ENCODE peak calls at places on chromosomes 2 and 18, in four cellular contexts. K is GM12891, M is HL-60, X is GM12878. P is an unnamed sample.

GRCh38 chr18:71727909-71728308 is 816.2 kb downstream of the CBLN2 start:
- DNase-seq in K (no peak), X (no peak), M (no peak), P (no peak)

GRCh38 chr18:1353025-1353424 is 448.4 kb downstream of the ADCYAP1 start:
- DNase-seq in M (no peak), X (no peak), K (no peak), P (no peak)

GRCh38 chr2:120323214-120323613 is 22.7 kb upstream of the INHBB start:
- DNase-seq in M (no peak), K (no peak), X (no peak), P (no peak)

GRCh38 chr2:85750509-85751299 is 3.1 kb upstream of the ATOH8 start:
- DNase-seq in X (no peak), K (no peak), M (peak; percentile 84), P (peak; percentile 71)

GRCh38 chr2:154827286-154827685 is 128.8 kb downstream of the KCNJ3 start:
- DNase-seq in X (no peak), K (no peak), M (no peak), P (no peak)

GRCh38 chr2:132692816-132693215 is 22.8 kb upstream of the LYPD1 start:
- DNase-seq in X (no peak), M (no peak), K (no peak), P (no peak)

GRCh38 chr2:129402076-129402475 is 577.4 kb upstream of the RAB6C start:
- DNase-seq in K (no peak), M (no peak), X (no peak), P (no peak)

GRCh38 chr2:181573140-181573736 is 83.7 kb downstream of the CERKL start:
- DNase-seq in X (no peak), K (no peak), M (peak; percentile 10), P (no peak)

GRCh38 chr2:185567940-185568339 is 170.7 kb upstream of the FSIP2 start:
- DNase-seq in X (no peak), M (no peak), K (no peak), P (no peak)

GRCh38 chr2:107591541-107591940 is 235.2 kb upstream of the RGPD4 start:
- DNase-seq in X (no peak), K (no peak), M (no peak), P (no peak)

GRCh38 chr2:51013060-51013746 is 18.7 kb downstream of the NRXN1 start:
- DNase-seq in M (no peak), K (no peak), X (no peak), P (no peak)

GRCh38 chr2:56217106-56217505 is 33.3 kb downstream of the CCDC85A start:
- DNase-seq in M (no peak), X (no peak), K (no peak), P (no peak)

GRCh38 chr2:232400244-232401015 is 6.2 kb upstream of the ALPG start:
- DNase-seq in K (no peak), M (no peak), X (no peak), P (no peak)

GRCh38 chr2:233449921-233450853 is 95.9 kb downstream of the DGKD start:
- DNase-seq in M (no peak), X (no peak), K (no peak), P (no peak)

GRCh38 chr18:2641638-2642037 is 13.9 kb upstream of the SMCHD1 start:
- DNase-seq in X (peak; percentile 77), M (no peak), K (peak; percentile 48), P (no peak)

GRCh38 chr2:113857454-113857853 is 32.4 kb upstream of the ACTR3 start:
- DNase-seq in X (no peak), K (no peak), M (peak; percentile 15), P (no peak)

GRCh38 chr2:221205103-221205502 is 367.0 kb downstream of the EPHA4 start:
- DNase-seq in M (no peak), K (no peak), X (no peak), P (no peak)

GRCh38 chr2:240704651-240705050 is 13.0 kb downstream of the AQP12A start:
- DNase-seq in M (no peak), X (no peak), K (no peak), P (no peak)

GRCh38 chr18:23805898-23806297 is 116.6 kb downstream of the LAMA3 start:
- DNase-seq in X (no peak), K (no peak), M (no peak), P (no peak)

GRCh38 chr2:234764378-234764777 is 187.4 kb upstream of the SH3BP4 start:
- DNase-seq in X (no peak), M (no peak), K (no peak), P (no peak)
- TF ChIP-seq SPI1 in X (no peak), M (no peak), K (no peak), P (no peak)

GRCh38 chr18:7170292-7170691 is 52.7 kb upstream of the LAMA1 start:
- DNase-seq in X (no peak), M (no peak), K (no peak), P (no peak)

GRCh38 chr18:7169601-7170000 is 52.0 kb upstream of the LAMA1 start:
- DNase-seq in M (no peak), X (no peak), K (no peak), P (no peak)

GRCh38 chr18:7174359-7175107 is 56.4 kb upstream of the LRRC30 start:
- DNase-seq in X (no peak), K (no peak), M (peak; percentile 10), P (no peak)

GRCh38 chr18:7173216-7173615 is 55.6 kb upstream of the LAMA1 start:
- DNase-seq in K (no peak), M (no peak), X (no peak), P (no peak)

GRCh38 chr18:7172611-7173010 is 55.0 kb upstream of the LAMA1 start:
- DNase-seq in X (no peak), K (no peak), M (no peak), P (no peak)
- TF ChIP-seq SPI1 in X (no peak), K (no peak), M (no peak), P (no peak)

DNA sequence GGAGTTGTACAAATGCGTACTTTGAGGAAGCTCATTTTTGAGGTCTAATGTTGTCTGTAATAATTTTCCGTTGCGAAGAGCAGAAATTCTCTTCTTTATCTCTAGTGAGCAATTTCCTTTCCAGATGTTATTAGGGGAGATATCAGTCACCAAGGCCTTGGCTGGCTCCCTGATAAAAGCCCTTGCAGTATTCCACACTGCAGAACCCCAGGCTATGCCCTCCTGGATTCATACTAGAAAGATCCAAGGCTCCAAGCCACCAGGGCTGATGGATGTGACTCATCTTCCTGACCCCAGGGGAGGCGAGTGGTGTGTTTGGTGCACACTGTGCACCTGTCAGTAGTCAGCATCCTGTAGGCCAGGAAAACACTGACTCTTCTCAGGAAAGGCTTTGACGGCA is 34.7 kb downstream of the INO80C start:
- DNase-seq in K (no peak), X (no peak), M (no peak), P (peak; percentile 45)
- TF ChIP-seq SPI1 in K (no peak), X (no peak), M (no peak), P (no peak)

GRCh38 chr2:127560929-127561275 is 25.4 kb downstream of the MYO7B start:
- DNase-seq in K (no peak), X (no peak), M (no peak), P (no peak)

GRCh38 chr2:127558911-127559310 is 23.4 kb downstream of the MYO7B start:
- DNase-seq in M (no peak), K (no peak), X (no peak), P (no peak)

GRCh38 chr2:127561371-127561770 is 25.9 kb downstream of the MYO7B start:
- DNase-seq in K (no peak), X (no peak), M (no peak), P (no peak)

GRCh38 chr2:127559454-127559853 is 24.0 kb downstream of the MYO7B start:
- DNase-seq in K (no peak), X (no peak), M (no peak), P (no peak)

GRCh38 chr2:127560201-127560928 is 24.9 kb downstream of the MYO7B start:
- DNase-seq in M (no peak), X (no peak), K (no peak), P (no peak)
- TF ChIP-seq SPI1 in M (no peak), X (peak; percentile 57), K (no peak), P (no peak)

GRCh38 chr2:173397539-173397938 is 42.9 kb downstream of the CDCA7 start:
- DNase-seq in K (no peak), X (no peak), M (no peak), P (no peak)

GRCh38 chr2:173401716-173402326 is 47.1 kb downstream of the CDCA7 start:
- DNase-seq in K (no peak), X (no peak), M (no peak), P (no peak)

GRCh38 chr2:173399229-173399628 is 44.6 kb downstream of the CDCA7 start:
- DNase-seq in M (no peak), K (no peak), X (no peak), P (no peak)

GRCh38 chr2:173402405-173402974 is 47.8 kb downstream of the CDCA7 start:
- DNase-seq in K (peak; percentile 39), X (peak; percentile 15), M (peak; percentile 78), P (peak; percentile 84)

DNA sequence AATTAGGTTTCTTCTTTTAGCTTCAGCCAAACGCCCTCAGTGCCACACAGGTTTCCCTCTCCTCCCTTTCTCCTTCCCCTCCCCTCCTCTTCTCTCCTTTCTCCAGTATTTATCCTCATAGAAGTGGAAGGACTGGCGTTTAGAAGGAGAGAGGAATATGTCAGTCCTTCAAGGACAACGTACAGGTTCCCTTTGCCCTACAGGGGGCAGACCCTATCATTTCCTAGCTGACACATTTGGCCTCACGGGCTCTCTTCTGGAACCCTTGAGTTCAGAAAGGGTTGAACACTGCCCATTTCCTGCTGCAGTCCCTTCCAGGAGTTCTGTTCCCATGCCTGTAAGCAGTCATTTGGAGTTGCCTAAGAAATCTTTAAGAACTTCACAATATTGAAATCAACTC is 46.1 kb downstream of the CDCA7 start:
- DNase-seq in K (no peak), X (no peak), M (no peak), P (peak; percentile 24)
- TF ChIP-seq SPI1 in K (no peak), X (no peak), M (no peak), P (no peak)

GRCh38 chr2:208319403-208319802 is 53.3 kb downstream of the PIKFYVE start:
- DNase-seq in X (peak; percentile 55), M (no peak), K (no peak), P (no peak)

GRCh38 chr2:208315081-208315788 is 49.2 kb downstream of the PIKFYVE start:
- DNase-seq in X (peak; percentile 73), M (no peak), K (no peak), P (no peak)

GRCh38 chr2:208320686-208321085 is 54.6 kb downstream of the PIKFYVE start:
- DNase-seq in K (no peak), M (no peak), X (peak; percentile 19), P (no peak)

DNA sequence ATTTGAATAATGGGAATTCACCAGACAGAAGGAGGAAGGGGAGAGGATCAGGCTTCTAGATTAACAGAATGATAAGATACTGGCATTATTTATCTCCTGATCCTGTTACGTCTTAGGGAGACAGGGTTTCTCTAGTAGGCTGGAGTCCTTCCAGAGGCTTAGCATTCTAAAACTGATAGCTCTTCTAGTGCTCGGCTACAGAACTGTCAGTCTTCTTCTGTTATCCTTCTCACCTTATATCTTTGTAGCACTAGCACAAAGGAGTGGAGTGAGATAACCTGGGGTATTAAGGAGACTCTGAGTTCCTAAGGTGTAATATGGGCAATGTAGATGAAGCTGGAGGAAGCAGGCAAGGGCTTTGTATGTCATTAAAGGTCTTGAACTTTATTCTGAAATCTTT is 52.1 kb downstream of the PIKFYVE start:
- DNase-seq in M (no peak), K (no peak), X (no peak), P (no peak)
- TF ChIP-seq SPI1 in M (no peak), K (no peak), X (no peak), P (no peak)